ENCODE peak calls at places on chromosomes 11 and 22, in seven cellular contexts. V is AG04450; I is heart left ventricle; S is hepatocyte; U is spleen; O is CD8-positive, alpha-beta memory T cell; M is NT2/D1. Q is an unnamed sample.
A peak's percentile ranks its signal among the peaks of the same experiment; 100 is the strongest.

GRCh38 chr11:59216654-59217640 is 4.2 kb upstream of the MPEG1 start:
- DNase-seq in I (no peak), M (no peak), S (no peak), U (peak; percentile 80), O (no peak), V (no peak), Q (no peak)

GRCh38 chr11:83200035-83200434 is 6.5 kb downstream of the ANKRD42 start:
- DNase-seq in U (no peak), V (no peak), O (no peak), M (no peak), S (no peak), I (no peak), Q (no peak)

GRCh38 chr22:24954114-24954463 is 1.6 kb downstream of the KIAA1671 start:
- DNase-seq in V (no peak), S (peak; percentile 29), O (no peak), U (no peak), M (no peak), I (no peak), Q (no peak)

GRCh38 chr22:50141891-50142363 is 28.6 kb upstream of the PANX2 start:
- DNase-seq in M (no peak), U (no peak), I (no peak), S (no peak), O (no peak), V (peak; percentile 29), Q (no peak)

GRCh38 chr11:110710520-110711381 is 1.5 kb downstream of the ARHGAP20 start:
- DNase-seq in S (peak; percentile 28), O (no peak), I (peak; percentile 45), V (no peak), U (peak; percentile 75), M (no peak), Q (peak; percentile 3)

GRCh38 chr22:44739024-44739423 is 13.4 kb upstream of the ARHGAP8 start:
- DNase-seq in S (no peak), I (no peak), M (no peak), V (no peak), O (no peak), U (no peak), Q (no peak)

GRCh38 chr22:17400305-17400704 is 31.0 kb downstream of the CECR2 start:
- DNase-seq in I (no peak), S (peak; percentile 19), M (no peak), U (no peak), O (no peak), V (no peak), Q (no peak)

GRCh38 chr11:32722255-32722654 is 72.2 kb downstream of the CCDC73 start:
- DNase-seq in S (no peak), O (no peak), M (no peak), I (no peak), U (no peak), V (no peak), Q (no peak)

GRCh38 chr11:80379620-80380278 is 938.9 kb upstream of the TENM4 start:
- DNase-seq in I (no peak), M (no peak), O (no peak), S (no peak), V (no peak), U (no peak), Q (no peak)

GRCh38 chr11:6224421-6224820 is 10.0 kb downstream of the FHIP1B start:
- DNase-seq in I (no peak), M (no peak), V (no peak), O (no peak), S (no peak), U (no peak), Q (no peak)

DNA sequence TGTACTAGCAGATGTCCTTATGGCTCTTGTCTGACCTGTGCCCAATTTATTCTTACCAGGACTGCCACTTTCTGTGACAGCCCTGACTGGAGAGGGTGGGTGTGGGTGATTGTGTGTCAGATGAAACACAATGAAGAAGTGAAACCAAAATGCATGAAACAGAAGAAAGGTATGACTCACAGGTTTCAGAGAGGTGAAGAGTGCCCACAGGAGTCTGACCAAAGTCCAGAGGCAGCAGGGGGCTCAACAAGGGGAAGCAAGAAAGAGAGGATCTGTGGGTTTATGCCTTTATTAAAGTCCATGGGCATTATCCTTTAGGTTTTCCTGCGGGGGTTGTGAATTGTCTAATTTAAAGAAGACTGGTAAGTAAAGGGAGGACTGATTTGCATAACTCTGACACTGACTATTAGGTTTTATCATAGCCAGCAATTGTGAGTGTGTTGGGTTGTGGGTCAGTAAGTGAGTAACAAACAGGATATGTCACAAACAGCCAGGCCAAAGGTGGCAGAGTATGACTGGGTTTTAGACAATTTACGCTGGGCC is 3.9 kb upstream of the OR4C6 start:
- DNase-seq in O (no peak), U (no peak), S (no peak), I (no peak), M (no peak), V (no peak), Q (no peak)
- H3K9me3 ChIP-seq in O (no peaks in the 10 kb centered on the region), U (no peaks in the 10 kb centered on the region), S (no peaks in the 10 kb centered on the region), I (no peaks in the 10 kb centered on the region), M (no peaks in the 10 kb centered on the region), V (no peaks in the 10 kb centered on the region), Q (no peaks in the 10 kb centered on the region)

DNA sequence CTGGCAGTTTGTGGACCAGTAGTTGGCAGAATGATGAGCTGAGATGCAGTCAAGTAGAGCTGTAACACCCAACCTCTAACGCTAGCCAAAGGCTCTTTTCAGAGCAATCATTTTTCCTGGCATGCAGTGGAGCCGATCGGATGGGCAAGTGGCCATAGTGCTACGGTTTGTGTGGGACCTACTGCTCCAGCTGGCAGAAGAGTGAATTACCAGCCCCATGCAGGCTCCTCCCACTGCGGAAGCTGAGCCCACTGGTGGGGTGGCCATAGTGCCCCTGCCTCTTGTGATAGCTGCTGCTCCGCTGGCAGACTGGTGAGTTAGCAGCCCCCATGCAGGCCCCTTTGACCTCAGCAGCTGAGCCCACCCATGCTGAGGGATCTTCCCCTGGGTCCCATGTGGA is 27.0 kb upstream of the SC5D start:
- DNase-seq in S (no peak), O (no peak), U (no peak), V (no peak), I (no peak), M (no peak), Q (peak; percentile 45)
- H3K9me3 ChIP-seq in S (no peaks in the 10 kb centered on the region), O (no peaks in the 10 kb centered on the region), U (no peaks in the 10 kb centered on the region), V (no peaks in the 10 kb centered on the region), I (no peaks in the 10 kb centered on the region), M (peaks cover 4% of the 10 kb centered on the region), Q (no peaks in the 10 kb centered on the region)

DNA sequence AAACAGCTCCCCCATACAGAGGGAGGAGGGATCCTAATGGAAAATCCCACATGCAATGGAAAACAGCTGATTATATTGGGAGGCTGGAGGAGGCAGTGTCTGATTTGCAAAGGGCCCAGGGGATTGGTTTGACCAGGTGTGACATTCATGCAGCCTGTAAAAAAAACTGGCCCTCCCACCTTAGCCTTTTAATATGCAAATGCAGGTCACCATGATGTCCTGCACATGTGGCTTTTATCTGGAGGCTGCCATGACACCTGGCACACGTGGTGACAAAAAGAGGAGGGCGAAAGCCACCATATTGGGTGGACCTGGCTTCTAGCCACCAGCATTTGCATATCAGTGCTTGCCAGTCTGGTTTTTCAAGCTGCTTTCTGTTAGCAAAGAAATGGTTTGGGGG is 48.5 kb downstream of the ZNF280B start:
- DNase-seq in I (no peak), U (no peak), M (no peak), O (no peak), V (no peak), S (no peak), Q (no peak)
- H3K9me3 ChIP-seq in I (peaks cover 28% of the 10 kb centered on the region), U (peaks cover 27% of the 10 kb centered on the region), M (peaks cover 36% of the 10 kb centered on the region), O (peaks cover 15% of the 10 kb centered on the region), V (peaks cover 11% of the 10 kb centered on the region), S (no peaks in the 10 kb centered on the region), Q (no peaks in the 10 kb centered on the region)

GRCh38 chr11:28139848-28140415 is 31.7 kb downstream of the METTL15 start:
- DNase-seq in M (peak; percentile 57), U (no peak), O (no peak), V (no peak), I (no peak), S (no peak), Q (no peak)

GRCh38 chr11:28140689-28141455 is 32.7 kb downstream of the METTL15 start:
- DNase-seq in O (no peak), V (no peak), U (no peak), S (no peak), M (no peak), I (no peak), Q (no peak)

GRCh38 chr11:28133146-28133545 is 25.0 kb downstream of the METTL15 start:
- DNase-seq in V (no peak), O (no peak), I (no peak), M (no peak), U (no peak), S (no peak), Q (no peak)

GRCh38 chr11:28142724-28143123 is 34.5 kb downstream of the METTL15 start:
- DNase-seq in V (no peak), U (no peak), O (no peak), I (no peak), S (no peak), M (no peak), Q (no peak)

DNA sequence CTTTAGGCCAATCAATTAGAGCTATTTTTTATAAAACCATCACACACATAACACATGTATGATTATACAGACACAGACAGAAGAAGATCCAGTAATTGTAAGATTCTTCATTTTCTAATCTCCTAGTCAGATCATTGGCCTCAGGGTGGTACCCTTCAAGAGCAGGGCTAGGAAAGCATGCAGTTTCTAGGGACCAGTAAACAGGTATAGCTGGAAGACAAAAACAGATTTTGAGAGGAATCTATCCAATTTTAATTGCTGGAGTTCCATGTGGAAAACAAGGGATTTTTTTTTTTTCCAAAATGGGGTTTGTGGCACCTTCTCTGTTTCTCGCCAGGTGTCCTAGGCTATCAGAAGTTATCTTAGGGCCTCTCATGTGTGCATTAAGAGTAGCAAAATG is 29.6 kb downstream of the METTL15 start:
- DNase-seq in O (no peak), I (no peak), V (no peak), S (no peak), U (no peak), M (no peak), Q (no peak)
- H3K9me3 ChIP-seq in O (peaks cover 16% of the 10 kb centered on the region), I (peaks cover 20% of the 10 kb centered on the region), V (peaks cover 34% of the 10 kb centered on the region), S (peaks cover 9% of the 10 kb centered on the region), U (peaks cover 19% of the 10 kb centered on the region), M (peaks cover 52% of the 10 kb centered on the region), Q (no peaks in the 10 kb centered on the region)

GRCh38 chr11:17531818-17532131 is 12.4 kb downstream of the USH1C start:
- DNase-seq in O (no peak), U (no peak), I (no peak), S (peak; percentile 80), M (no peak), V (no peak), Q (no peak)

GRCh38 chr11:17533341-17533740 is 10.9 kb downstream of the USH1C start:
- DNase-seq in U (no peak), M (no peak), I (no peak), V (no peak), S (no peak), O (no peak), Q (no peak)

GRCh38 chr11:17532814-17533213 is 11.4 kb downstream of the USH1C start:
- DNase-seq in I (no peak), M (no peak), V (no peak), S (no peak), U (no peak), O (no peak), Q (no peak)

GRCh38 chr11:17535488-17535887 is 8.7 kb downstream of the USH1C start:
- DNase-seq in M (no peak), O (no peak), S (no peak), V (no peak), I (no peak), U (peak; percentile 9), Q (no peak)

GRCh38 chr11:17533782-17534415 is 10.3 kb downstream of the USH1C start:
- DNase-seq in I (no peak), U (no peak), O (no peak), M (no peak), V (no peak), S (no peak), Q (no peak)
- H3K9me3 ChIP-seq in I (no peaks in the 10 kb centered on the region), U (no peaks in the 10 kb centered on the region), O (no peaks in the 10 kb centered on the region), M (no peaks in the 10 kb centered on the region), V (no peaks in the 10 kb centered on the region), S (no peaks in the 10 kb centered on the region), Q (no peaks in the 10 kb centered on the region)

Q was measured in BE2C.